ENCODE peak calls at places on chromosome 7, in five cellular contexts. One of them, this sample, is unnamed.

GRCh38 chr7:55431898-55432297 is 66.8 kb downstream of the LANCL2 start:
- ATAC-seq in HepG2: no peak
- ATAC-seq in GM12878: no peak
- ATAC-seq in upper lobe of left lung: no peak
- ATAC-seq in K562: no peak
- ATAC-seq in this sample: no peak

GRCh38 chr7:132210821-132211220 is 365.4 kb downstream of the PLXNA4 start:
- ATAC-seq in K562: no peak
- ATAC-seq in GM12878: no peak
- ATAC-seq in upper lobe of left lung: no peak
- ATAC-seq in HepG2: no peak
- ATAC-seq in this sample: no peak

GRCh38 chr7:18302077-18302476 is 193.5 kb upstream of the HDAC9 start:
- ATAC-seq in GM12878: no peak
- ATAC-seq in HepG2: no peak
- ATAC-seq in K562: no peak
- ATAC-seq in upper lobe of left lung: no peak
- ATAC-seq in this sample: no peak

GRCh38 chr7:46257766-46258448 is 336.8 kb upstream of the IGFBP3 start:
- ATAC-seq in upper lobe of left lung: no peak
- ATAC-seq in GM12878: no peak
- ATAC-seq in HepG2: no peak
- ATAC-seq in K562: no peak
- ATAC-seq in this sample: no peak

GRCh38 chr7:79137942-79138341 is 315.5 kb downstream of the MAGI2 start:
- ATAC-seq in HepG2: no peak
- ATAC-seq in GM12878: peak
- ATAC-seq in K562: no peak
- ATAC-seq in upper lobe of left lung: no peak
- ATAC-seq in this sample: no peak

GRCh38 chr7:47535704-47536628 is 45.9 kb downstream of the TNS3 start:
- ATAC-seq in upper lobe of left lung: no peak
- ATAC-seq in GM12878: no peak
- ATAC-seq in HepG2: peak
- ATAC-seq in K562: no peak
- ATAC-seq in this sample: no peak

GRCh38 chr7:111561659-111561908 is 708 bp downstream of the IMMP2L start:
- ATAC-seq in K562: peak
- ATAC-seq in upper lobe of left lung: no peak
- ATAC-seq in HepG2: peak
- ATAC-seq in GM12878: no peak
- ATAC-seq in this sample: peak

GRCh38 chr7:151875862-151876111 is 1.1 kb downstream of the PRKAG2 start:
- ATAC-seq in upper lobe of left lung: peak
- ATAC-seq in GM12878: no peak
- ATAC-seq in K562: peak
- ATAC-seq in HepG2: no peak
- ATAC-seq in this sample: no peak

GRCh38 chr7:108226723-108227359 is 96.7 kb upstream of the LAMB4 start:
- ATAC-seq in HepG2: no peak
- ATAC-seq in K562: peak
- ATAC-seq in GM12878: no peak
- ATAC-seq in upper lobe of left lung: no peak
- ATAC-seq in this sample: no peak

GRCh38 chr7:105330526-105330925 is 58.2 kb downstream of the SRPK2 start:
- ATAC-seq in K562: no peak
- ATAC-seq in HepG2: no peak
- ATAC-seq in upper lobe of left lung: no peak
- ATAC-seq in GM12878: peak
- ATAC-seq in this sample: no peak

GRCh38 chr7:45654341-45654740 is 80.2 kb downstream of the ADCY1 start:
- ATAC-seq in HepG2: no peak
- ATAC-seq in upper lobe of left lung: no peak
- ATAC-seq in GM12878: no peak
- ATAC-seq in K562: no peak
- ATAC-seq in this sample: no peak

GRCh38 chr7:118080947-118081346 is 103.0 kb upstream of the LSM8 start:
- ATAC-seq in upper lobe of left lung: peak
- ATAC-seq in K562: peak
- ATAC-seq in GM12878: peak
- ATAC-seq in HepG2: no peak
- ATAC-seq in this sample: no peak

GRCh38 chr7:21427861-21428641 is at the start of gene SP4:
- ATAC-seq in GM12878: peak
- ATAC-seq in HepG2: peak
- ATAC-seq in K562: peak
- ATAC-seq in upper lobe of left lung: peak
- ATAC-seq in this sample: peak

DNA sequence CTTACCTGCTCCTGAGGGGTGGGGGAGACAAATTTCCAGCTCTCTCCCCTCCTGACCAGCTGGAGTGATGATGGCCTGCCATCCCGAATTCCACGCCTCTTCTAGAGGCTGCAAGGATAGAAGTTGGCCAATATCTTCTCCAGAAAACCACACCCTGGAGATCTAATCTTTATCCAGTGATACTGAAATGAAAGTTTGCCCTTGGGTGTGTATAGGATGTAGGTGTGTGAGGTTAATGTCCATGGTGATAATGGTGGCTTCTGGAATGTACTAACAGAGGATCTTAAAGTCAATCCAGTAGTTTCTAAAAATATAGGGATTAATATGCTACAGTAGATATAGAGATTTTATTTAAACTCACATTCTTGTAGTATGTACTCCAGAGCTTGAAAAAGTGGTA is 22.2 kb downstream of the AKR1B15 start:
- ATAC-seq in GM12878: no peak
- ATAC-seq in upper lobe of left lung: no peak
- ATAC-seq in K562: no peak
- ATAC-seq in HepG2: no peak
- ATAC-seq in this sample: no peak
- TF ChIP-seq EP300 in GM12878: no peak
- TF ChIP-seq EP300 in upper lobe of left lung: no peak
- TF ChIP-seq EP300 in K562: no peak
- TF ChIP-seq EP300 in HepG2: no peak
- TF ChIP-seq EP300 in this sample: no peak

GRCh38 chr7:104296900-104297299 is 31.5 kb upstream of the LHFPL3 start:
- ATAC-seq in K562: no peak
- ATAC-seq in HepG2: no peak
- ATAC-seq in upper lobe of left lung: no peak
- ATAC-seq in GM12878: no peak
- ATAC-seq in this sample: no peak
- TF ChIP-seq POLR2AphosphoS5 in K562: no peak
- TF ChIP-seq POLR2AphosphoS5 in HepG2: no peak
- TF ChIP-seq POLR2AphosphoS5 in upper lobe of left lung: no peak
- TF ChIP-seq POLR2AphosphoS5 in GM12878: no peak
- TF ChIP-seq POLR2AphosphoS5 in this sample: no peak

DNA sequence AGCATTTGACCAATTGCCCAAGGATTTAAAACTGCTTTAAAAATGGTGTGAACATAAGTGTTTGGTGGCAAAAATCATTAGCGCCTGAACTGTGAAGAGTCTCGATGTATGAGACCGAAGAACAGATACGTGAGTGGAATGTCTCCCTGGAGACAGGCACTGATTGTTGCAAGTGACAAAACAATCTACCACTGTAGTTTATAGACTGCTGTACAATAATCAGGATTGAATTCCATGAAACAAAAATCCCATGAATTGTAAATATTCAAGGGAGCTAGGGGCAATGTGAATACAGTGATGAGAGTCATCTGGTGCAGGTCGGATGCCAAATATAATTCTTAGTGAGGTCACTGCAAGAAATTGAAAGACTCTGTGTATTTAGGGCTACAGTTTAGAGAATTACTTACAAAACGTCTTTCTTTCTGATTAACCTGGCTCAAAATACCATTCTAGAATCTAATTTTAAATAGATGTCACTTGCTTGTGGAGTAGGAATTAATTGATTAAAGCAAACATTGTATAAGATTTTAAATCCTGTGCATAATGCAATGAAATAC is 594.4 kb upstream of the VSTM2A start:
- ATAC-seq in GM12878: no peak
- ATAC-seq in upper lobe of left lung: no peak
- ATAC-seq in HepG2: no peak
- ATAC-seq in K562: no peak
- ATAC-seq in this sample: no peak
- TF ChIP-seq EP300 in GM12878: no peak
- TF ChIP-seq EP300 in upper lobe of left lung: no peak
- TF ChIP-seq EP300 in HepG2: no peak
- TF ChIP-seq EP300 in K562: no peak
- TF ChIP-seq EP300 in this sample: no peak

GRCh38 chr7:94763268-94763667 is 107.3 kb upstream of the SGCE start:
- ATAC-seq in HepG2: no peak
- ATAC-seq in GM12878: peak
- ATAC-seq in K562: no peak
- ATAC-seq in upper lobe of left lung: peak
- ATAC-seq in this sample: no peak
- TF ChIP-seq POLR2AphosphoS5 in HepG2: no peak
- TF ChIP-seq POLR2AphosphoS5 in GM12878: no peak
- TF ChIP-seq POLR2AphosphoS5 in K562: no peak
- TF ChIP-seq POLR2AphosphoS5 in upper lobe of left lung: no peak
- TF ChIP-seq POLR2AphosphoS5 in this sample: no peak

GRCh38 chr7:3067193-3067592 is 23.5 kb upstream of the CARD11 start:
- ATAC-seq in HepG2: no peak
- ATAC-seq in GM12878: peak
- ATAC-seq in K562: no peak
- ATAC-seq in upper lobe of left lung: no peak
- ATAC-seq in this sample: no peak

GRCh38 chr7:3067606-3068005 is 23.9 kb upstream of the CARD11 start:
- ATAC-seq in GM12878: peak
- ATAC-seq in K562: no peak
- ATAC-seq in HepG2: no peak
- ATAC-seq in upper lobe of left lung: no peak
- ATAC-seq in this sample: no peak

GRCh38 chr7:3069767-3070449 is 26.2 kb upstream of the CARD11 start:
- ATAC-seq in GM12878: no peak
- ATAC-seq in HepG2: no peak
- ATAC-seq in upper lobe of left lung: no peak
- ATAC-seq in K562: no peak
- ATAC-seq in this sample: no peak

GRCh38 chr7:3066506-3066905 is 22.8 kb upstream of the CARD11 start:
- ATAC-seq in GM12878: no peak
- ATAC-seq in K562: no peak
- ATAC-seq in upper lobe of left lung: no peak
- ATAC-seq in HepG2: no peak
- ATAC-seq in this sample: no peak

GRCh38 chr7:3068568-3068967 is 24.9 kb upstream of the CARD11 start:
- ATAC-seq in HepG2: no peak
- ATAC-seq in GM12878: peak
- ATAC-seq in K562: no peak
- ATAC-seq in upper lobe of left lung: peak
- ATAC-seq in this sample: no peak
- TF ChIP-seq EP300 in HepG2: no peak
- TF ChIP-seq EP300 in GM12878: no peak
- TF ChIP-seq EP300 in K562: no peak
- TF ChIP-seq EP300 in upper lobe of left lung: no peak
- TF ChIP-seq EP300 in this sample: no peak

GRCh38 chr7:332020-332517 is 42.1 kb downstream of the FOXL3 start:
- ATAC-seq in GM12878: no peak
- ATAC-seq in K562: no peak
- ATAC-seq in upper lobe of left lung: no peak
- ATAC-seq in HepG2: no peak
- ATAC-seq in this sample: no peak

GRCh38 chr7:333399-333776 is 43.4 kb downstream of the FOXL3 start:
- ATAC-seq in GM12878: no peak
- ATAC-seq in K562: no peak
- ATAC-seq in upper lobe of left lung: peak
- ATAC-seq in HepG2: peak
- ATAC-seq in this sample: peak

GRCh38 chr7:330554-331230 is 40.7 kb downstream of the FOXL3 start:
- ATAC-seq in HepG2: no peak
- ATAC-seq in K562: no peak
- ATAC-seq in GM12878: no peak
- ATAC-seq in upper lobe of left lung: no peak
- ATAC-seq in this sample: no peak

GRCh38 chr7:334618-335357 is 44.8 kb downstream of the FOXL3 start:
- ATAC-seq in K562: no peak
- ATAC-seq in upper lobe of left lung: no peak
- ATAC-seq in HepG2: no peak
- ATAC-seq in GM12878: no peak
- ATAC-seq in this sample: no peak

GRCh38 chr7:332646-333398 is 42.9 kb downstream of the FOXL3 start:
- ATAC-seq in HepG2: peak
- ATAC-seq in upper lobe of left lung: peak
- ATAC-seq in K562: peak
- ATAC-seq in GM12878: no peak
- ATAC-seq in this sample: peak
- TF ChIP-seq POLR2AphosphoS5 in HepG2: no peak
- TF ChIP-seq POLR2AphosphoS5 in upper lobe of left lung: no peak
- TF ChIP-seq POLR2AphosphoS5 in K562: no peak
- TF ChIP-seq POLR2AphosphoS5 in GM12878: no peak
- TF ChIP-seq POLR2AphosphoS5 in this sample: no peak

GRCh38 chr7:154874409-154875113 is 128.4 kb downstream of the PAXIP1 start:
- ATAC-seq in K562: no peak
- ATAC-seq in HepG2: no peak
- ATAC-seq in upper lobe of left lung: no peak
- ATAC-seq in GM12878: no peak
- ATAC-seq in this sample: no peak
- TF ChIP-seq EP300 in K562: no peak
- TF ChIP-seq EP300 in HepG2: no peak
- TF ChIP-seq EP300 in upper lobe of left lung: no peak
- TF ChIP-seq EP300 in GM12878: no peak
- TF ChIP-seq EP300 in this sample: no peak

GRCh38 chr7:22855049-22855392 is 32.4 kb upstream of the TOMM7 start:
- ATAC-seq in GM12878: peak
- ATAC-seq in HepG2: peak
- ATAC-seq in K562: peak
- ATAC-seq in upper lobe of left lung: no peak
- ATAC-seq in this sample: no peak
- TF ChIP-seq POLR2AphosphoS5 in GM12878: peak
- TF ChIP-seq POLR2AphosphoS5 in HepG2: no peak
- TF ChIP-seq POLR2AphosphoS5 in K562: peak
- TF ChIP-seq POLR2AphosphoS5 in upper lobe of left lung: no peak
- TF ChIP-seq POLR2AphosphoS5 in this sample: no peak

GRCh38 chr7:95628831-95629439 is 32.6 kb upstream of the PDK4 start:
- ATAC-seq in K562: no peak
- ATAC-seq in GM12878: no peak
- ATAC-seq in upper lobe of left lung: peak
- ATAC-seq in HepG2: no peak
- ATAC-seq in this sample: peak
- TF ChIP-seq EP300 in K562: no peak
- TF ChIP-seq EP300 in GM12878: no peak
- TF ChIP-seq EP300 in upper lobe of left lung: peak
- TF ChIP-seq EP300 in HepG2: no peak
- TF ChIP-seq EP300 in this sample: peak

This sample was measured in gastroesophageal sphincter.